ENCODE peak calls at places on chromosomes 2 and 18, in eight cellular contexts. L is Calu3; I is GM12865; Z is EL; Q is astrocyte of the spinal cord; H is stimulated activated CD4-positive, alpha-beta T cell treated with anti-CD3 and anti-CD28 coated beads, Interleukin-12 subunit alpha, Interleukin-12 subunit beta, amount 100 ng/mL, for 4 hours; J is HT-29; S is fibroblast of the conjunctiva. B is an unnamed sample.

GRCh38 chr2:222433381-222434173 is 9.2 kb downstream of the SGPP2 start:
- DNase-seq in Z (no peak), L (peak), H (no peak), J (peak), S (no peak), I (peak), Q (no peak), B (no peak)

GRCh38 chr2:200367155-200367554 is 60.7 kb downstream of the SPATS2L start:
- DNase-seq in J (peak), Q (no peak), H (no peak), S (peak), I (no peak), Z (peak), L (no peak), B (peak)

GRCh38 chr2:44928660-44929471 is 12.6 kb upstream of the SIX3 start:
- DNase-seq in Z (no peak), Q (no peak), J (no peak), H (no peak), L (no peak), S (no peak), I (no peak), B (no peak)

GRCh38 chr2:200350796-200351195 is 44.3 kb downstream of the SPATS2L start:
- DNase-seq in J (no peak), H (no peak), Z (peak), S (peak), I (no peak), L (no peak), Q (peak), B (no peak)

GRCh38 chr18:12317664-12318333 is 9.8 kb downstream of the TUBB6 start:
- DNase-seq in S (no peak), Z (peak), H (no peak), J (no peak), L (no peak), I (no peak), Q (peak), B (peak)

GRCh38 chr2:66550826-66551225 is 115.9 kb downstream of the MEIS1 start:
- DNase-seq in J (no peak), Q (no peak), I (no peak), Z (no peak), L (no peak), S (no peak), H (no peak), B (no peak)

GRCh38 chr2:212135739-212136138 is 402.9 kb downstream of the ERBB4 start:
- DNase-seq in I (no peak), H (no peak), S (peak), L (no peak), Q (no peak), Z (peak), J (no peak), B (no peak)

GRCh38 chr18:49697757-49698595 is 115.4 kb downstream of the ACAA2 start:
- DNase-seq in L (no peak), J (peak), Z (peak), Q (peak), H (no peak), I (no peak), S (no peak), B (no peak)

GRCh38 chr2:238847841-238848565 is at the start of gene TWIST2:
- DNase-seq in J (no peak), Q (peak), Z (peak), S (peak), H (no peak), I (no peak), L (no peak), B (peak)

GRCh38 chr2:26184555-26185303 is 11.8 kb downstream of the GAREM2 start:
- DNase-seq in Q (peak), I (peak), J (peak), H (peak), S (peak), Z (peak), L (peak), B (peak)